ENCODE peak calls at places on chromosomes 13 and 19, in nine cellular contexts. One of them, this sample, is unnamed. For H3K9me2, the result is how much of the 10 kb centered on the place peaks cover.

GRCh38 chr19:44552324-44552723 is 22.8 kb upstream of the CEACAM20 start:
- DNase-seq in MM.1S: peak
- DNase-seq in PC-3: peak
- DNase-seq in OCI-LY7: peak
- DNase-seq in hepatocyte: peak
- DNase-seq in HCT116: peak
- DNase-seq in GM23338: peak
- DNase-seq in GM23248: peak
- DNase-seq in PC-9: peak
- DNase-seq in this sample: peak

GRCh38 chr13:26307701-26308100 is 53.8 kb downstream of the CDK8 start:
- DNase-seq in hepatocyte: no peak
- DNase-seq in MM.1S: no peak
- DNase-seq in GM23248: no peak
- DNase-seq in GM23338: no peak
- DNase-seq in PC-3: no peak
- DNase-seq in OCI-LY7: no peak
- DNase-seq in PC-9: no peak
- DNase-seq in HCT116: no peak
- DNase-seq in this sample: no peak

GRCh38 chr13:51246411-51247298 is 24.5 kb downstream of the FAM124A start:
- DNase-seq in GM23248: no peak
- DNase-seq in GM23338: no peak
- DNase-seq in MM.1S: no peak
- DNase-seq in OCI-LY7: no peak
- DNase-seq in HCT116: no peak
- DNase-seq in hepatocyte: no peak
- DNase-seq in PC-3: no peak
- DNase-seq in PC-9: no peak
- DNase-seq in this sample: peak

GRCh38 chr13:78420814-78421213 is 182.5 kb downstream of the POU4F1 start:
- DNase-seq in MM.1S: peak
- DNase-seq in hepatocyte: no peak
- DNase-seq in HCT116: no peak
- DNase-seq in GM23338: no peak
- DNase-seq in GM23248: no peak
- DNase-seq in PC-9: no peak
- DNase-seq in PC-3: no peak
- DNase-seq in OCI-LY7: no peak
- DNase-seq in this sample: no peak

GRCh38 chr13:97360610-97361009 is 73.4 kb upstream of the RAP2A start:
- DNase-seq in PC-9: no peak
- DNase-seq in MM.1S: no peak
- DNase-seq in HCT116: no peak
- DNase-seq in OCI-LY7: no peak
- DNase-seq in GM23248: no peak
- DNase-seq in PC-3: no peak
- DNase-seq in hepatocyte: no peak
- DNase-seq in GM23338: no peak
- DNase-seq in this sample: no peak

GRCh38 chr19:57241181-57241580 is 749 bp downstream of the ZNF805 start:
- DNase-seq in MM.1S: peak
- DNase-seq in GM23248: peak
- DNase-seq in PC-9: no peak
- DNase-seq in HCT116: no peak
- DNase-seq in hepatocyte: peak
- DNase-seq in PC-3: no peak
- DNase-seq in GM23338: peak
- DNase-seq in OCI-LY7: peak
- DNase-seq in this sample: peak

GRCh38 chr19:47471733-47472457 is at the start of gene SLC8A2:
- DNase-seq in hepatocyte: peak
- DNase-seq in PC-3: peak
- DNase-seq in HCT116: peak
- DNase-seq in OCI-LY7: peak
- DNase-seq in PC-9: peak
- DNase-seq in GM23248: peak
- DNase-seq in GM23338: peak
- DNase-seq in MM.1S: peak
- DNase-seq in this sample: peak

GRCh38 chr19:57192064-57192395 is 730 bp downstream of the ZNF264 start:
- DNase-seq in hepatocyte: peak
- DNase-seq in PC-3: peak
- DNase-seq in GM23338: peak
- DNase-seq in GM23248: peak
- DNase-seq in OCI-LY7: no peak
- DNase-seq in PC-9: no peak
- DNase-seq in MM.1S: no peak
- DNase-seq in HCT116: no peak
- DNase-seq in this sample: peak

GRCh38 chr13:34044041-34044440 is 226.1 kb downstream of the RFC3 start:
- DNase-seq in HCT116: no peak
- DNase-seq in PC-9: no peak
- DNase-seq in MM.1S: no peak
- DNase-seq in PC-3: peak
- DNase-seq in GM23338: no peak
- DNase-seq in GM23248: peak
- DNase-seq in OCI-LY7: no peak
- DNase-seq in hepatocyte: no peak
- DNase-seq in this sample: no peak

GRCh38 chr19:45182758-45183157 is 4.2 kb downstream of the BLOC1S3 start:
- DNase-seq in hepatocyte: no peak
- DNase-seq in OCI-LY7: no peak
- DNase-seq in MM.1S: no peak
- DNase-seq in HCT116: no peak
- DNase-seq in GM23248: no peak
- DNase-seq in PC-3: peak
- DNase-seq in GM23338: no peak
- DNase-seq in PC-9: no peak
- DNase-seq in this sample: no peak

GRCh38 chr13:67437246-67437645 is 207.1 kb upstream of the PCDH9 start:
- DNase-seq in PC-9: no peak
- DNase-seq in OCI-LY7: no peak
- DNase-seq in GM23248: no peak
- DNase-seq in PC-3: no peak
- DNase-seq in HCT116: no peak
- DNase-seq in hepatocyte: no peak
- DNase-seq in GM23338: no peak
- DNase-seq in MM.1S: no peak
- DNase-seq in this sample: no peak

GRCh38 chr13:100356889-100357288 is 231.7 kb downstream of the GGACT start:
- DNase-seq in HCT116: no peak
- DNase-seq in PC-3: no peak
- DNase-seq in MM.1S: no peak
- DNase-seq in OCI-LY7: no peak
- DNase-seq in PC-9: no peak
- DNase-seq in GM23248: no peak
- DNase-seq in GM23338: no peak
- DNase-seq in hepatocyte: no peak
- DNase-seq in this sample: no peak

GRCh38 chr13:44084146-44084545 is 204.4 kb downstream of the LACC1 start:
- DNase-seq in OCI-LY7: no peak
- DNase-seq in hepatocyte: no peak
- DNase-seq in MM.1S: no peak
- DNase-seq in GM23338: no peak
- DNase-seq in PC-9: no peak
- DNase-seq in PC-3: no peak
- DNase-seq in HCT116: no peak
- DNase-seq in GM23248: no peak
- DNase-seq in this sample: no peak

DNA sequence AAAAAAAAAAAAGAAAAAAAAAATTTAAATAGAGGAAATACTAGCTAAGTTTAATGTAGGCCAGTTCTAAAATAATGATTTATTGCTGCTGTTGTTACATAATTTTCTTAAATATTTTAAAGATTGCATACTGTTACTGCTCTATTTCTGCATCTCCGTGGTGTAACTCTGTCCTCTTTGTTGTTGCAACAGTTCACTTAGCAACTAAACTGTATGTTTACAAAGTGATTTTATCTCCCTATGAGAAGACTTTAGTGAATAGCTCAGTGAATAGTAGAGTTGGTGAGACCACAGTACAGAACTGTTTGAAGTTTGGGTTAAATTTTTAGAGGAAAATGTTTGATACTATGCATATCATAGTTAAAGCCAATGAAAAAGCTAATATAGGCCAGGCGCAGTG is 19.4 kb downstream of the BRCA2 start:
- DNase-seq in PC-9: no peak
- DNase-seq in PC-3: no peak
- DNase-seq in GM23248: peak
- DNase-seq in hepatocyte: no peak
- DNase-seq in MM.1S: no peak
- DNase-seq in HCT116: no peak
- DNase-seq in OCI-LY7: no peak
- DNase-seq in GM23338: no peak
- DNase-seq in this sample: no peak
- H3K9me2 ChIP-seq in PC-9: under half
- H3K9me2 ChIP-seq in PC-3: under half
- H3K9me2 ChIP-seq in GM23248: under half
- H3K9me2 ChIP-seq in hepatocyte: under half
- H3K9me2 ChIP-seq in MM.1S: under half
- H3K9me2 ChIP-seq in HCT116: under half
- H3K9me2 ChIP-seq in OCI-LY7: under half
- H3K9me2 ChIP-seq in GM23338: under half
- H3K9me2 ChIP-seq in this sample: under half

GRCh38 chr13:114063545-114064515 is 68.6 kb downstream of the RASA3 start:
- DNase-seq in hepatocyte: no peak
- DNase-seq in GM23338: no peak
- DNase-seq in MM.1S: peak
- DNase-seq in PC-9: peak
- DNase-seq in PC-3: peak
- DNase-seq in OCI-LY7: no peak
- DNase-seq in HCT116: no peak
- DNase-seq in GM23248: peak
- DNase-seq in this sample: peak
- H3K9me2 ChIP-seq in hepatocyte: under half
- H3K9me2 ChIP-seq in GM23338: under half
- H3K9me2 ChIP-seq in MM.1S: under half
- H3K9me2 ChIP-seq in PC-9: under half
- H3K9me2 ChIP-seq in PC-3: under half
- H3K9me2 ChIP-seq in OCI-LY7: under half
- H3K9me2 ChIP-seq in HCT116: under half
- H3K9me2 ChIP-seq in GM23248: under half
- H3K9me2 ChIP-seq in this sample: under half

GRCh38 chr19:54408627-54409026 is 6.6 kb upstream of the TTYH1 start:
- DNase-seq in HCT116: no peak
- DNase-seq in PC-3: no peak
- DNase-seq in OCI-LY7: no peak
- DNase-seq in GM23248: no peak
- DNase-seq in GM23338: no peak
- DNase-seq in hepatocyte: no peak
- DNase-seq in PC-9: no peak
- DNase-seq in MM.1S: no peak
- DNase-seq in this sample: no peak
- H3K9me2 ChIP-seq in HCT116: under half
- H3K9me2 ChIP-seq in PC-3: under half
- H3K9me2 ChIP-seq in OCI-LY7: under half
- H3K9me2 ChIP-seq in GM23248: under half
- H3K9me2 ChIP-seq in GM23338: under half
- H3K9me2 ChIP-seq in hepatocyte: under half
- H3K9me2 ChIP-seq in PC-9: under half
- H3K9me2 ChIP-seq in MM.1S: under half
- H3K9me2 ChIP-seq in this sample: under half

GRCh38 chr13:74556002-74556551 is 421.9 kb upstream of the KLF12 start:
- DNase-seq in hepatocyte: no peak
- DNase-seq in GM23248: no peak
- DNase-seq in MM.1S: no peak
- DNase-seq in HCT116: no peak
- DNase-seq in OCI-LY7: no peak
- DNase-seq in PC-9: no peak
- DNase-seq in PC-3: no peak
- DNase-seq in GM23338: no peak
- DNase-seq in this sample: peak

GRCh38 chr13:74555291-74556001 is 421.2 kb upstream of the KLF12 start:
- DNase-seq in MM.1S: no peak
- DNase-seq in GM23248: no peak
- DNase-seq in GM23338: no peak
- DNase-seq in PC-3: no peak
- DNase-seq in HCT116: no peak
- DNase-seq in PC-9: no peak
- DNase-seq in OCI-LY7: peak
- DNase-seq in hepatocyte: no peak
- DNase-seq in this sample: peak

GRCh38 chr13:74554581-74555290 is 420.5 kb upstream of the KLF12 start:
- DNase-seq in PC-3: no peak
- DNase-seq in MM.1S: no peak
- DNase-seq in HCT116: no peak
- DNase-seq in GM23248: no peak
- DNase-seq in hepatocyte: no peak
- DNase-seq in PC-9: no peak
- DNase-seq in OCI-LY7: no peak
- DNase-seq in GM23338: no peak
- DNase-seq in this sample: peak

GRCh38 chr13:74560325-74560724 is 426.1 kb upstream of the KLF12 start:
- DNase-seq in PC-3: no peak
- DNase-seq in hepatocyte: no peak
- DNase-seq in GM23248: no peak
- DNase-seq in OCI-LY7: peak
- DNase-seq in PC-9: no peak
- DNase-seq in HCT116: no peak
- DNase-seq in GM23338: no peak
- DNase-seq in MM.1S: no peak
- DNase-seq in this sample: no peak

GRCh38 chr13:74557870-74558269 is 423.7 kb upstream of the KLF12 start:
- DNase-seq in PC-9: no peak
- DNase-seq in PC-3: no peak
- DNase-seq in HCT116: no peak
- DNase-seq in OCI-LY7: no peak
- DNase-seq in GM23338: no peak
- DNase-seq in GM23248: no peak
- DNase-seq in hepatocyte: no peak
- DNase-seq in MM.1S: no peak
- DNase-seq in this sample: no peak
- H3K9me2 ChIP-seq in PC-9: under half
- H3K9me2 ChIP-seq in PC-3: under half
- H3K9me2 ChIP-seq in HCT116: under half
- H3K9me2 ChIP-seq in OCI-LY7: under half
- H3K9me2 ChIP-seq in GM23338: under half
- H3K9me2 ChIP-seq in GM23248: under half
- H3K9me2 ChIP-seq in hepatocyte: under half
- H3K9me2 ChIP-seq in MM.1S: under half
- H3K9me2 ChIP-seq in this sample: under half

GRCh38 chr19:19495614-19496603 is 19.4 kb downstream of the TSSK6 start:
- DNase-seq in GM23248: no peak
- DNase-seq in OCI-LY7: no peak
- DNase-seq in hepatocyte: no peak
- DNase-seq in HCT116: no peak
- DNase-seq in MM.1S: no peak
- DNase-seq in PC-9: no peak
- DNase-seq in PC-3: no peak
- DNase-seq in GM23338: no peak
- DNase-seq in this sample: no peak
- H3K9me2 ChIP-seq in GM23248: under half
- H3K9me2 ChIP-seq in OCI-LY7: under half
- H3K9me2 ChIP-seq in hepatocyte: under half
- H3K9me2 ChIP-seq in HCT116: under half
- H3K9me2 ChIP-seq in MM.1S: under half
- H3K9me2 ChIP-seq in PC-9: under half
- H3K9me2 ChIP-seq in PC-3: under half
- H3K9me2 ChIP-seq in GM23338: under half
- H3K9me2 ChIP-seq in this sample: under half

This sample was measured in SK-N-SH.